ENCODE peak calls at places on chromosomes 7 and 10, in eight cellular contexts. O, W, X, Z, E, H, K and R are unnamed samples.

GRCh38 chr10:124621637-124622036 is 122.5 kb downstream of the FAM53B start:
- DNase-seq in X (no peak), H (no peak), O (no peak), Z (no peak), K (no peak), E (no peak), W (no peak), R (no peak)

GRCh38 chr10:11936389-11937152 is 106.0 kb downstream of the UPF2 start:
- DNase-seq in W (no peak), X (no peak), Z (no peak), E (no peak), K (no peak), O (no peak), H (no peak), R (no peak)

GRCh38 chr7:25929448-25929847 is 222.6 kb upstream of the NFE2L3 start:
- DNase-seq in E (no peak), K (no peak), W (no peak), H (no peak), X (no peak), Z (peak), O (no peak), R (no peak)

GRCh38 chr10:100007239-100008141 is 2.3 kb downstream of the DNMBP start:
- DNase-seq in K (no peak), H (no peak), O (no peak), X (no peak), Z (no peak), W (no peak), E (no peak), R (no peak)

GRCh38 chr10:6716521-6716920 is 136.4 kb upstream of the PRKCQ start:
- DNase-seq in W (no peak), Z (no peak), O (no peak), K (no peak), X (peak), H (no peak), E (no peak), R (no peak)

GRCh38 chr10:79129361-79129997 is 60.7 kb downstream of the ZMIZ1 start:
- DNase-seq in W (no peak), E (no peak), H (no peak), Z (peak), K (no peak), X (no peak), O (no peak), R (no peak)

GRCh38 chr10:113001599-113002448 is 51.8 kb downstream of the TCF7L2 start:
- DNase-seq in Z (no peak), O (no peak), W (no peak), K (no peak), E (no peak), X (no peak), H (no peak), R (no peak)

GRCh38 chr10:113858541-113858940 is 4.1 kb downstream of the NHLRC2 start:
- DNase-seq in X (no peak), K (no peak), Z (no peak), W (no peak), H (no peak), E (no peak), O (no peak), R (peak)

GRCh38 chr7:38846280-38846679 is 62.7 kb downstream of the VPS41 start:
- DNase-seq in X (no peak), K (no peak), W (no peak), H (no peak), O (no peak), E (no peak), Z (no peak), R (no peak)

GRCh38 chr7:32890553-32891045 is 961 bp downstream of the KBTBD2 start:
- DNase-seq in E (peak), Z (peak), X (peak), K (peak), W (no peak), H (no peak), O (peak), R (peak)

GRCh38 chr7:34158311-34158710 is 253.0 kb downstream of the BMPER start:
- DNase-seq in E (no peak), W (no peak), X (no peak), H (peak), K (no peak), Z (no peak), O (peak), R (no peak)

GRCh38 chr10:33174674-33175073 is 159.8 kb downstream of the NRP1 start:
- DNase-seq in E (no peak), W (no peak), X (no peak), K (no peak), Z (no peak), O (no peak), H (no peak), R (no peak)

GRCh38 chr7:15921576-15921975 is 235.1 kb upstream of the MEOX2 start:
- DNase-seq in Z (no peak), W (no peak), X (peak), E (no peak), K (no peak), O (no peak), H (no peak), R (no peak)

GRCh38 chr10:17836917-17837316 is 27.8 kb downstream of the MRC1 start:
- DNase-seq in E (no peak), O (peak), H (no peak), X (no peak), Z (no peak), K (no peak), W (no peak), R (peak)